ENCODE peak calls at places on chromosomes 4 and X, in eight cellular contexts. One of them, this sample, is unnamed.

GRCh38 chr4:57154191-57154590 is 44.0 kb upstream of the IGFBP7 start:
- DNase-seq in NB4: no peak
- DNase-seq in AG09309: no peak
- DNase-seq in right lobe of liver: no peak
- DNase-seq in foreskin fibroblast: peak; percentile 47
- DNase-seq in natural killer cell: no peak
- DNase-seq in spleen: no peak
- DNase-seq in RWPE1: no peak
- DNase-seq in this sample: no peak

GRCh38 chrX:50747471-50747900 is 66.5 kb downstream of the SHROOM4 start:
- DNase-seq in foreskin fibroblast: peak; percentile 11
- DNase-seq in AG09309: peak; percentile 52
- DNase-seq in natural killer cell: no peak
- DNase-seq in spleen: no peak
- DNase-seq in right lobe of liver: no peak
- DNase-seq in RWPE1: peak; percentile 15
- DNase-seq in NB4: peak; percentile 20
- DNase-seq in this sample: peak; percentile 2

GRCh38 chrX:40552768-40553167 is 28.0 kb upstream of the ATP6AP2 start:
- DNase-seq in right lobe of liver: no peak
- DNase-seq in AG09309: no peak
- DNase-seq in natural killer cell: no peak
- DNase-seq in NB4: peak; percentile 26
- DNase-seq in foreskin fibroblast: peak; percentile 20
- DNase-seq in RWPE1: no peak
- DNase-seq in spleen: no peak
- DNase-seq in this sample: no peak

GRCh38 chrX:132367984-132368383 is 120.9 kb downstream of the MBNL3 start:
- DNase-seq in right lobe of liver: no peak
- DNase-seq in spleen: no peak
- DNase-seq in natural killer cell: no peak
- DNase-seq in AG09309: no peak
- DNase-seq in RWPE1: no peak
- DNase-seq in foreskin fibroblast: no peak
- DNase-seq in NB4: no peak
- DNase-seq in this sample: no peak

GRCh38 chr4:1022739-1023066 is 11.3 kb downstream of the FGFRL1 start:
- DNase-seq in NB4: no peak
- DNase-seq in foreskin fibroblast: no peak
- DNase-seq in natural killer cell: no peak
- DNase-seq in RWPE1: no peak
- DNase-seq in right lobe of liver: no peak
- DNase-seq in AG09309: no peak
- DNase-seq in spleen: no peak
- DNase-seq in this sample: no peak

GRCh38 chr4:2837904-2838496 is 5.6 kb upstream of the ADD1 start:
- DNase-seq in AG09309: no peak
- DNase-seq in RWPE1: no peak
- DNase-seq in natural killer cell: peak; percentile 68
- DNase-seq in right lobe of liver: no peak
- DNase-seq in NB4: peak; percentile 79
- DNase-seq in spleen: peak; percentile 94
- DNase-seq in foreskin fibroblast: peak; percentile 79
- DNase-seq in this sample: no peak

GRCh38 chr4:114087596-114088230 is 108.3 kb upstream of the ARSJ start:
- DNase-seq in AG09309: peak; percentile 53
- DNase-seq in foreskin fibroblast: peak; percentile 85
- DNase-seq in right lobe of liver: no peak
- DNase-seq in natural killer cell: no peak
- DNase-seq in NB4: no peak
- DNase-seq in spleen: no peak
- DNase-seq in RWPE1: no peak
- DNase-seq in this sample: no peak

GRCh38 chrX:69424910-69425309 is 79.2 kb upstream of the NALF2 start:
- DNase-seq in spleen: no peak
- DNase-seq in natural killer cell: no peak
- DNase-seq in right lobe of liver: no peak
- DNase-seq in AG09309: no peak
- DNase-seq in NB4: no peak
- DNase-seq in RWPE1: no peak
- DNase-seq in foreskin fibroblast: no peak
- DNase-seq in this sample: no peak

GRCh38 chr4:107719211-107719926 is 665 bp downstream of the PAPSS1 start:
- DNase-seq in spleen: no peak
- DNase-seq in NB4: peak; percentile 53
- DNase-seq in foreskin fibroblast: peak; percentile 57
- DNase-seq in RWPE1: peak; percentile 34
- DNase-seq in AG09309: no peak
- DNase-seq in right lobe of liver: no peak
- DNase-seq in natural killer cell: no peak
- DNase-seq in this sample: no peak

GRCh38 chr4:17447675-17448298 is 64.1 kb downstream of the QDPR start:
- DNase-seq in foreskin fibroblast: peak; percentile 87
- DNase-seq in RWPE1: peak; percentile 34
- DNase-seq in spleen: no peak
- DNase-seq in NB4: peak; percentile 85
- DNase-seq in right lobe of liver: no peak
- DNase-seq in natural killer cell: no peak
- DNase-seq in AG09309: peak; percentile 61
- DNase-seq in this sample: peak; percentile 58

GRCh38 chr4:76562161-76562560 is 127.1 kb downstream of the SHROOM3 start:
- DNase-seq in right lobe of liver: no peak
- DNase-seq in natural killer cell: no peak
- DNase-seq in AG09309: no peak
- DNase-seq in foreskin fibroblast: peak; percentile 84
- DNase-seq in NB4: no peak
- DNase-seq in spleen: no peak
- DNase-seq in RWPE1: peak; percentile 34
- DNase-seq in this sample: no peak

GRCh38 chr4:188372051-188372450 is 232.8 kb downstream of the TRIML1 start:
- DNase-seq in foreskin fibroblast: peak; percentile 73
- DNase-seq in spleen: no peak
- DNase-seq in AG09309: peak; percentile 60
- DNase-seq in NB4: no peak
- DNase-seq in RWPE1: peak; percentile 56
- DNase-seq in natural killer cell: no peak
- DNase-seq in right lobe of liver: no peak
- DNase-seq in this sample: no peak

GRCh38 chr4:26985836-26986235 is 125.2 kb downstream of the STIM2 start:
- DNase-seq in NB4: peak; percentile 52
- DNase-seq in RWPE1: no peak
- DNase-seq in right lobe of liver: no peak
- DNase-seq in AG09309: no peak
- DNase-seq in natural killer cell: no peak
- DNase-seq in foreskin fibroblast: no peak
- DNase-seq in spleen: no peak
- DNase-seq in this sample: no peak

GRCh38 chrX:153969904-153970397 is 1.7 kb downstream of the HCFC1 start:
- DNase-seq in NB4: no peak
- DNase-seq in natural killer cell: no peak
- DNase-seq in foreskin fibroblast: peak; percentile 52
- DNase-seq in right lobe of liver: peak; percentile 55
- DNase-seq in RWPE1: no peak
- DNase-seq in spleen: peak; percentile 87
- DNase-seq in AG09309: no peak
- DNase-seq in this sample: no peak

GRCh38 chrX:65601530-65602281 is 65.7 kb upstream of the MSN start:
- DNase-seq in RWPE1: no peak
- DNase-seq in foreskin fibroblast: peak; percentile 89
- DNase-seq in NB4: peak; percentile 65
- DNase-seq in spleen: peak; percentile 87
- DNase-seq in AG09309: peak; percentile 60
- DNase-seq in natural killer cell: no peak
- DNase-seq in right lobe of liver: peak; percentile 85
- DNase-seq in this sample: no peak

GRCh38 chrX:6498324-6498723 is 36.6 kb downstream of the VCX3A start:
- DNase-seq in natural killer cell: no peak
- DNase-seq in NB4: no peak
- DNase-seq in RWPE1: no peak
- DNase-seq in right lobe of liver: no peak
- DNase-seq in AG09309: no peak
- DNase-seq in foreskin fibroblast: no peak
- DNase-seq in spleen: no peak
- DNase-seq in this sample: no peak
- TF ChIP-seq CTCF in natural killer cell: no peak
- TF ChIP-seq CTCF in NB4: no peak
- TF ChIP-seq CTCF in RWPE1: no peak
- TF ChIP-seq CTCF in right lobe of liver: no peak
- TF ChIP-seq CTCF in AG09309: no peak
- TF ChIP-seq CTCF in foreskin fibroblast: no peak
- TF ChIP-seq CTCF in spleen: no peak
- TF ChIP-seq CTCF in this sample: no peak

GRCh38 chr4:108775921-108776320 is 13.1 kb upstream of the ETNPPL start:
- DNase-seq in spleen: no peak
- DNase-seq in right lobe of liver: no peak
- DNase-seq in natural killer cell: no peak
- DNase-seq in NB4: no peak
- DNase-seq in foreskin fibroblast: no peak
- DNase-seq in AG09309: no peak
- DNase-seq in RWPE1: no peak
- DNase-seq in this sample: no peak
- TF ChIP-seq CTCF in spleen: no peak
- TF ChIP-seq CTCF in right lobe of liver: no peak
- TF ChIP-seq CTCF in natural killer cell: no peak
- TF ChIP-seq CTCF in NB4: no peak
- TF ChIP-seq CTCF in foreskin fibroblast: no peak
- TF ChIP-seq CTCF in AG09309: no peak
- TF ChIP-seq CTCF in RWPE1: no peak
- TF ChIP-seq CTCF in this sample: no peak

GRCh38 chr4:46505131-46505530 is 115.2 kb upstream of the GABRA2 start:
- DNase-seq in right lobe of liver: no peak
- DNase-seq in NB4: no peak
- DNase-seq in natural killer cell: no peak
- DNase-seq in AG09309: no peak
- DNase-seq in RWPE1: peak; percentile 55
- DNase-seq in foreskin fibroblast: no peak
- DNase-seq in spleen: no peak
- DNase-seq in this sample: no peak
- TF ChIP-seq CTCF in right lobe of liver: no peak
- TF ChIP-seq CTCF in NB4: no peak
- TF ChIP-seq CTCF in natural killer cell: no peak
- TF ChIP-seq CTCF in AG09309: no peak
- TF ChIP-seq CTCF in RWPE1: no peak
- TF ChIP-seq CTCF in foreskin fibroblast: no peak
- TF ChIP-seq CTCF in spleen: no peak
- TF ChIP-seq CTCF in this sample: no peak

GRCh38 chr4:11954093-11954492 is 525.4 kb upstream of the HS3ST1 start:
- DNase-seq in spleen: no peak
- DNase-seq in right lobe of liver: no peak
- DNase-seq in NB4: peak; percentile 43
- DNase-seq in RWPE1: peak; percentile 5
- DNase-seq in natural killer cell: no peak
- DNase-seq in AG09309: no peak
- DNase-seq in foreskin fibroblast: peak; percentile 2
- DNase-seq in this sample: no peak
- TF ChIP-seq CTCF in spleen: peak; percentile 32
- TF ChIP-seq CTCF in right lobe of liver: no peak
- TF ChIP-seq CTCF in NB4: peak; percentile 41
- TF ChIP-seq CTCF in RWPE1: peak; percentile 10
- TF ChIP-seq CTCF in natural killer cell: no peak
- TF ChIP-seq CTCF in AG09309: no peak
- TF ChIP-seq CTCF in foreskin fibroblast: no peak
- TF ChIP-seq CTCF in this sample: peak; percentile 66

GRCh38 chr4:183139058-183139740 is 40.1 kb downstream of the WWC2 start:
- DNase-seq in natural killer cell: no peak
- DNase-seq in foreskin fibroblast: no peak
- DNase-seq in NB4: no peak
- DNase-seq in spleen: no peak
- DNase-seq in right lobe of liver: no peak
- DNase-seq in RWPE1: no peak
- DNase-seq in AG09309: no peak
- DNase-seq in this sample: no peak

GRCh38 chr4:183139972-183140570 is 41.0 kb downstream of the WWC2 start:
- DNase-seq in AG09309: no peak
- DNase-seq in RWPE1: no peak
- DNase-seq in natural killer cell: no peak
- DNase-seq in foreskin fibroblast: peak; percentile 46
- DNase-seq in NB4: no peak
- DNase-seq in right lobe of liver: no peak
- DNase-seq in spleen: no peak
- DNase-seq in this sample: no peak

GRCh38 chr4:183142566-183143545 is 43.8 kb downstream of the WWC2 start:
- DNase-seq in natural killer cell: no peak
- DNase-seq in spleen: no peak
- DNase-seq in NB4: peak; percentile 52
- DNase-seq in AG09309: peak; percentile 37
- DNase-seq in right lobe of liver: peak; percentile 70
- DNase-seq in foreskin fibroblast: peak; percentile 91
- DNase-seq in RWPE1: peak; percentile 81
- DNase-seq in this sample: no peak

GRCh38 chr4:183140911-183141320 is 41.9 kb downstream of the WWC2 start:
- DNase-seq in natural killer cell: no peak
- DNase-seq in spleen: no peak
- DNase-seq in right lobe of liver: no peak
- DNase-seq in NB4: no peak
- DNase-seq in foreskin fibroblast: peak; percentile 80
- DNase-seq in RWPE1: no peak
- DNase-seq in AG09309: peak; percentile 67
- DNase-seq in this sample: no peak

DNA sequence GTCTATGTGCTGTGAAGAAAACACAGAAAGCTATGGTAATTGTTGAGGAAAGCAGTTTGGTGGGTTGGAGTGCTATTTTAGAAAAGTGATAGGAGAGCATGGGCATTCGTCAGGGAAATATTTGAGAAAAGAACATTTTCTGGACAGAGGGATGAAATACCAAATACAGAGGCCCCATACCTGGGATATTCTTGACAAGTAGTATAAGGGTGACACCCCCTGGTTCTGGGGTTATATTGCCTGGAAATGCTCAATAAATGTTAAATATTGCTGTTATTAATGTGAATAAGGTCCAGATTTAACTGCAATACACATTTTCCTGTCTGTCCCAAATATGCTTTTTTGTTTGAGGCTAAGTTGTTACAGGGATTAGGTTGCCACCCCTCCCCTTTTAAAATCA is 42.9 kb downstream of the WWC2 start:
- DNase-seq in spleen: no peak
- DNase-seq in NB4: no peak
- DNase-seq in foreskin fibroblast: no peak
- DNase-seq in natural killer cell: no peak
- DNase-seq in right lobe of liver: no peak
- DNase-seq in RWPE1: no peak
- DNase-seq in AG09309: no peak
- DNase-seq in this sample: no peak
- TF ChIP-seq CTCF in spleen: no peak
- TF ChIP-seq CTCF in NB4: no peak
- TF ChIP-seq CTCF in foreskin fibroblast: no peak
- TF ChIP-seq CTCF in natural killer cell: no peak
- TF ChIP-seq CTCF in right lobe of liver: no peak
- TF ChIP-seq CTCF in RWPE1: no peak
- TF ChIP-seq CTCF in AG09309: no peak
- TF ChIP-seq CTCF in this sample: no peak